ENCODE peak calls at places on chromosome 20, in six cellular contexts. One of them, this sample, is unnamed.

GRCh38 chr20:62623488-62624324 is 18.6 kb upstream of the SLCO4A1 start:
- DNase-seq in pancreas: peak; percentile 98
- DNase-seq in cardiac muscle cell: peak; percentile 87
- DNase-seq in ovary: peak; percentile 96
- DNase-seq in heart right ventricle: peak; percentile 94
- DNase-seq in IMR-90: peak; percentile 68
- DNase-seq in this sample: peak; percentile 94

GRCh38 chr20:29318871-29319461 is 1938.5 kb upstream of the DEFB115 start:
- DNase-seq in pancreas: no peak
- DNase-seq in cardiac muscle cell: no peak
- DNase-seq in ovary: no peak
- DNase-seq in heart right ventricle: no peak
- DNase-seq in IMR-90: no peak
- DNase-seq in this sample: no peak

GRCh38 chr20:52985687-52986086 is 13.5 kb downstream of the TSHZ2 start:
- DNase-seq in pancreas: no peak
- DNase-seq in cardiac muscle cell: no peak
- DNase-seq in ovary: no peak
- DNase-seq in heart right ventricle: no peak
- DNase-seq in IMR-90: no peak
- DNase-seq in this sample: no peak

GRCh38 chr20:50050660-50051308 is 62.2 kb downstream of the UBE2V1 start:
- DNase-seq in pancreas: no peak
- DNase-seq in cardiac muscle cell: no peak
- DNase-seq in ovary: no peak
- DNase-seq in heart right ventricle: no peak
- DNase-seq in IMR-90: no peak
- DNase-seq in this sample: no peak

GRCh38 chr20:4162766-4163165 is 147.4 kb upstream of the RNF24 start:
- DNase-seq in pancreas: peak; percentile 14
- DNase-seq in cardiac muscle cell: no peak
- DNase-seq in ovary: no peak
- DNase-seq in heart right ventricle: no peak
- DNase-seq in IMR-90: no peak
- DNase-seq in this sample: no peak

GRCh38 chr20:32521780-32522524 is 63.2 kb downstream of the NOL4L start:
- DNase-seq in pancreas: peak; percentile 78
- DNase-seq in cardiac muscle cell: peak; percentile 89
- DNase-seq in ovary: peak; percentile 63
- DNase-seq in heart right ventricle: peak; percentile 64
- DNase-seq in IMR-90: peak; percentile 49
- DNase-seq in this sample: peak; percentile 68

GRCh38 chr20:36270744-36271638 is 34.7 kb downstream of the AAR2 start:
- DNase-seq in pancreas: no peak
- DNase-seq in cardiac muscle cell: no peak
- DNase-seq in ovary: no peak
- DNase-seq in heart right ventricle: no peak
- DNase-seq in IMR-90: no peak
- DNase-seq in this sample: no peak

GRCh38 chr20:1431158-1431557 is 35.5 kb downstream of the NSFL1C start:
- DNase-seq in pancreas: no peak
- DNase-seq in cardiac muscle cell: no peak
- DNase-seq in ovary: no peak
- DNase-seq in heart right ventricle: no peak
- DNase-seq in IMR-90: no peak
- DNase-seq in this sample: no peak

GRCh38 chr20:58384821-58385220 is 4.2 kb upstream of the VAPB start:
- DNase-seq in pancreas: no peak
- DNase-seq in cardiac muscle cell: no peak
- DNase-seq in ovary: no peak
- DNase-seq in heart right ventricle: no peak
- DNase-seq in IMR-90: no peak
- DNase-seq in this sample: no peak

GRCh38 chr20:2101057-2101934 is at the start of gene STK35:
- DNase-seq in pancreas: no peak
- DNase-seq in cardiac muscle cell: no peak
- DNase-seq in ovary: peak; percentile 71
- DNase-seq in heart right ventricle: no peak
- DNase-seq in IMR-90: no peak
- DNase-seq in this sample: peak; percentile 82

GRCh38 chr20:63625771-63626423 is 1.0 kb downstream of the GMEB2 start:
- DNase-seq in pancreas: peak; percentile 63
- DNase-seq in cardiac muscle cell: peak; percentile 11
- DNase-seq in ovary: peak; percentile 44
- DNase-seq in heart right ventricle: no peak
- DNase-seq in IMR-90: peak; percentile 17
- DNase-seq in this sample: no peak

GRCh38 chr20:57999465-58000111 is 228.9 kb downstream of the ANKRD60 start:
- DNase-seq in pancreas: no peak
- DNase-seq in cardiac muscle cell: no peak
- DNase-seq in ovary: no peak
- DNase-seq in heart right ventricle: peak; percentile 38
- DNase-seq in IMR-90: no peak
- DNase-seq in this sample: no peak

GRCh38 chr20:61170521-61170920 is 81.5 kb upstream of the CDH4 start:
- DNase-seq in pancreas: no peak
- DNase-seq in cardiac muscle cell: no peak
- DNase-seq in ovary: no peak
- DNase-seq in heart right ventricle: no peak
- DNase-seq in IMR-90: no peak
- DNase-seq in this sample: no peak

GRCh38 chr20:36010081-36010480 is 41.7 kb downstream of the CNBD2 start:
- DNase-seq in pancreas: no peak
- DNase-seq in cardiac muscle cell: peak; percentile 69
- DNase-seq in ovary: no peak
- DNase-seq in heart right ventricle: no peak
- DNase-seq in IMR-90: no peak
- DNase-seq in this sample: peak; percentile 53

GRCh38 chr20:21704408-21705385 is 767 bp upstream of the PAX1 start:
- DNase-seq in pancreas: no peak
- DNase-seq in cardiac muscle cell: no peak
- DNase-seq in ovary: no peak
- DNase-seq in heart right ventricle: no peak
- DNase-seq in IMR-90: no peak
- DNase-seq in this sample: no peak

GRCh38 chr20:21703740-21704407 is 1.6 kb upstream of the PAX1 start:
- DNase-seq in pancreas: no peak
- DNase-seq in cardiac muscle cell: no peak
- DNase-seq in ovary: no peak
- DNase-seq in heart right ventricle: no peak
- DNase-seq in IMR-90: no peak
- DNase-seq in this sample: no peak

GRCh38 chr20:21701171-21701876 is 4.1 kb upstream of the PAX1 start:
- DNase-seq in pancreas: no peak
- DNase-seq in cardiac muscle cell: no peak
- DNase-seq in ovary: no peak
- DNase-seq in heart right ventricle: no peak
- DNase-seq in IMR-90: no peak
- DNase-seq in this sample: no peak

GRCh38 chr20:21702001-21702400 is 3.5 kb upstream of the PAX1 start:
- DNase-seq in pancreas: no peak
- DNase-seq in cardiac muscle cell: no peak
- DNase-seq in ovary: no peak
- DNase-seq in heart right ventricle: no peak
- DNase-seq in IMR-90: no peak
- DNase-seq in this sample: no peak

DNA sequence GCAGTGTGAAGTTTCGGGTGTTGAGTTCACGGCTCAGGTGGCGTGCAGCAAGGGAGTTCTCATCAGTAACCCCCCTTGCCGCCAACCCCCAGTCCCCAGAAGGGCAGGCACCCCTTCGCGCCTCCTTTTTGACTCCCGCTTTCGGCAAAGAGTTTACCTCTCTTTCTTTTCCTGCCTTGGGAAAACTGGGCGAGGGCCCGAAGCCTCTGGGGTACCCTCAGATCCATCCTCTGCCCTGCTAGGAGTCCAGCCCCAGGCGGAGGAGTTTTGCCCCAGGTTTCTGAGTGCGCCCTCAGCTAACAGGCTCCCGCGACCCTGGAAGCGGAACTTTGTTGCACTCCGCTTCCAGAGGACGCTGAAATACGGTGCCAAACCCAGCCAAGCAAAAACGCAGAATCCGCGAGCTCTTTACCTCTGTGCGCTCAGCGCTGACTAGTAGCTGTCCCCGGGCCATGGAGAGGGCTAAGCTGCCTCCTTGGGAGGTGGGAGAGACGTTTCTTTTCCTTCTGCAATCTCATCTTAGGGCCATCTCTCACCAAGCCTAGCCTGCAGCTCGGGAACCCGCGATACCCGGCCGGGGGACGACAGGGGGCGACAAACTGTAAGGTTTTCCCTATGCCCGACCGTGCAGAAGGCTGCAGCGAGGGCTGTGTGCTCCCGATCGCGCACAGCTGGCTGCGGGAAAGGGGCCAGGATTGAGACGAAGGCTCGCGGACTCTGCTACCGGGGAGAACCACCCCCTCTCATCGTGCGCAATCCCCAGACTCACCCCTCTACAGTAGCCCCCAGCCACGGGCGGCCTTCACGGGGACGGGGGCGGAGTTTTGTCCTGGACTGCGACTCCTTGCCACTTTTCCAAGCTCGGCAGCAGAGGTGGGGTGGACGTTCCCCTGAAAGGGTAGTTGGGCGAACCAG is 2.7 kb upstream of the PAX1 start:
- DNase-seq in pancreas: peak; percentile 43
- DNase-seq in cardiac muscle cell: peak; percentile 89
- DNase-seq in ovary: no peak
- DNase-seq in heart right ventricle: peak; percentile 25
- DNase-seq in IMR-90: peak; percentile 3
- DNase-seq in this sample: peak; percentile 51
- H3K9me3 ChIP-seq in pancreas: no peaks in the 10 kb centered on the region
- H3K9me3 ChIP-seq in cardiac muscle cell: no peaks in the 10 kb centered on the region
- H3K9me3 ChIP-seq in ovary: no peaks in the 10 kb centered on the region
- H3K9me3 ChIP-seq in heart right ventricle: no peaks in the 10 kb centered on the region
- H3K9me3 ChIP-seq in IMR-90: no peaks in the 10 kb centered on the region
- H3K9me3 ChIP-seq in this sample: no peaks in the 10 kb centered on the region

DNA sequence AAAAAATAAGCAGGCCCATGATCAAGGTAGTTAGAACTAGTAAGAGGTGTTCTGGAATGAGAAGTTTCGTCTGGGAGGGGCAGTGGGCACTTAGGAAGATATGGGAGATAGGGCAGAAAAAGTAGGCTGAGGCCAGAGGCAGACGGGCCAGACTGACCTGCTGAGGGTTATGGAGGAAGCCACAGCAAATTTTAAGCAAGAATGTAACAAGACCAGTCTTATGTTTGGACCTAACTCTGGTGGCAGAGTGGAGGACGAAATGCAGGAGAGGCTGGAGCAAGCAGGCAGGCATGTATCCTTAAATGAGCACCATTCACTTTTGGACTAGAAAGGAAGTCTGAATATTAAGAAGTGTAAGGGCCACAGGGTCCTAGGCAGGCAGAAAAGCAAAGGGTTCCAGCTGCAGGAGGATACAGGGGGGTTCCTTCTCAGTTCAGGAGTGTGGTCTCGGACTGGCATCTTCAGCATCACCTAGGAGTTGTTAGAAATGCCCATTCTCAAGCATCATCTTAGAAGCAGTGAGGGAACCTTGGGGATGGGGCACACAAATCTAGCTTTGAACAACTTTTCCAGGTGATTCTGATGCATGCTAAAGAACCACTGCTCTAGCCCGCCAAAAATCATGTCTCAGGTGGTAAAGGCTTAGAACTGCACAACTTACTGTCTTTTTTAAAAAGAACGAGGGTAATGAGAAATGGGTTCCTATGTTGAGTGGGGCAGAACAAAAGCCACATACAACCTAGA is 1.7 kb upstream of the DSTN start:
- DNase-seq in pancreas: no peak
- DNase-seq in cardiac muscle cell: no peak
- DNase-seq in ovary: no peak
- DNase-seq in heart right ventricle: no peak
- DNase-seq in IMR-90: no peak
- DNase-seq in this sample: no peak
- H3K4me3 ChIP-seq in pancreas: no peak overlapping the region
- H3K4me3 ChIP-seq in cardiac muscle cell: peak overlapping the region; percentile 76
- H3K4me3 ChIP-seq in ovary: peak overlapping the region; percentile 89
- H3K4me3 ChIP-seq in heart right ventricle: peak overlapping the region; percentile 97
- H3K4me3 ChIP-seq in IMR-90: no peak overlapping the region
- H3K4me3 ChIP-seq in this sample: no peak overlapping the region

GRCh38 chr20:48813446-48813747 is 14.4 kb downstream of the PREX1 start:
- DNase-seq in pancreas: no peak
- DNase-seq in cardiac muscle cell: no peak
- DNase-seq in ovary: no peak
- DNase-seq in heart right ventricle: no peak
- DNase-seq in IMR-90: no peak
- DNase-seq in this sample: no peak
- TF ChIP-seq CTCF in pancreas: no peak
- TF ChIP-seq CTCF in cardiac muscle cell: no peak
- TF ChIP-seq CTCF in ovary: no peak
- TF ChIP-seq CTCF in heart right ventricle: no peak
- TF ChIP-seq CTCF in IMR-90: no peak
- TF ChIP-seq CTCF in this sample: no peak

DNA sequence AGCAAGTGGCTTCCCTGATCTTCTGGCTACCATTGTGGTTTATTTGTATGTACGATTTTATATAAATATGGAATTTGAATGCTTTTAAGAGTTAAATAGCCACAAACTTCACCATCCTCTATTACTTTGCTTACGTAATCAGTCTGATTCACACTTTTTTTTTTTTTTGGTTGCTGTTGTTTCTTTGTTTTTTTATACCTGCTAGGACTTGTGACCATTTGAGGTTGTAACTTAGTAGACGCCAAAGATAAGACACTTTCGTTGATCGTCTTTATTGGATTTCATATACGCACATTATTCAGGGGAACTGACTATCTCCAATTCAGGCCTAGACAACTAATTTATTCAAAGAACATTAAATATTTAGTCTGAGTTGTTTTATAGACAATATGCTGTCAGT is 559.0 kb downstream of the CBLN4 start:
- DNase-seq in pancreas: no peak
- DNase-seq in cardiac muscle cell: no peak
- DNase-seq in ovary: no peak
- DNase-seq in heart right ventricle: no peak
- DNase-seq in IMR-90: no peak
- DNase-seq in this sample: no peak
- H3K9me3 ChIP-seq in pancreas: no peaks in the 10 kb centered on the region
- H3K9me3 ChIP-seq in cardiac muscle cell: no peaks in the 10 kb centered on the region
- H3K9me3 ChIP-seq in ovary: no peaks in the 10 kb centered on the region
- H3K9me3 ChIP-seq in heart right ventricle: no peaks in the 10 kb centered on the region
- H3K9me3 ChIP-seq in IMR-90: peaks cover 16% of the 10 kb centered on the region
- H3K9me3 ChIP-seq in this sample: no peaks in the 10 kb centered on the region

GRCh38 chr20:44585042-44585968 is 2.9 kb downstream of the PKIG start:
- DNase-seq in pancreas: no peak
- DNase-seq in cardiac muscle cell: no peak
- DNase-seq in ovary: no peak
- DNase-seq in heart right ventricle: no peak
- DNase-seq in IMR-90: no peak
- DNase-seq in this sample: no peak
- H3K4me3 ChIP-seq in pancreas: no peak overlapping the region
- H3K4me3 ChIP-seq in cardiac muscle cell: no peak overlapping the region
- H3K4me3 ChIP-seq in ovary: peak overlapping the region; percentile 39
- H3K4me3 ChIP-seq in heart right ventricle: peak overlapping the region; percentile 65
- H3K4me3 ChIP-seq in IMR-90: no peak overlapping the region
- H3K4me3 ChIP-seq in this sample: no peak overlapping the region